ENCODE peak calls at places on chromosomes 2 and 18, in seven cellular contexts. M is skeletal muscle cell; X is stimulated activated CD8-positive, alpha-beta memory T cell treated with anti-CD3 and anti-CD28 coated beads, Interleukin-15, amount 100 ng/mL, for 48 hours; V is right atrium auricular region; C is H4; W is fibroblast of mammary gland; H is GM13977. D is an unnamed sample.

GRCh38 chr2:196927318-196928225 is 1.1 kb upstream of the PGAP1 start:
- DNase-seq in M (peak; percentile 80), X (peak; percentile 19), V (no peak), C (peak; percentile 35), W (peak; percentile 87), H (peak; percentile 40), D (no peak)

GRCh38 chr2:170930132-170931109 is 1.4 kb downstream of the GORASP2 start:
- DNase-seq in M (no peak), X (no peak), V (no peak), C (peak; percentile 31), W (peak; percentile 43), H (peak; percentile 77), D (peak; percentile 71)

GRCh38 chr2:145617906-145618305 is 1098.0 kb upstream of the ZEB2 start:
- DNase-seq in M (no peak), X (no peak), V (no peak), C (no peak), W (peak; percentile 65), H (no peak), D (no peak)

GRCh38 chr2:81675651-81676050 is 1371.1 kb upstream of the LRRTM1 start:
- DNase-seq in M (no peak), X (no peak), V (no peak), C (no peak), W (no peak), H (no peak), D (no peak)

GRCh38 chr2:40220177-40220925 is 231.5 kb downstream of the SLC8A1 start:
- DNase-seq in M (peak; percentile 61), X (no peak), V (no peak), C (no peak), W (peak; percentile 91), H (no peak), D (no peak)

GRCh38 chr2:20939786-20940480 is 103.9 kb downstream of the APOB start:
- DNase-seq in M (no peak), X (no peak), V (no peak), C (no peak), W (no peak), H (no peak), D (no peak)

GRCh38 chr2:119204525-119204924 is 19.1 kb upstream of the STEAP3 start:
- DNase-seq in M (no peak), X (no peak), V (no peak), C (no peak), W (no peak), H (no peak), D (no peak)

GRCh38 chr2:27020337-27020948 is 12.3 kb upstream of the TMEM214 start:
- DNase-seq in M (no peak), X (no peak), V (peak; percentile 62), C (no peak), W (peak; percentile 56), H (no peak), D (no peak)

GRCh38 chr18:3058328-3059191 is 45.6 kb upstream of the LPIN2 start:
- DNase-seq in M (no peak), X (no peak), V (peak; percentile 36), C (no peak), W (no peak), H (no peak), D (no peak)

GRCh38 chr18:48663931-48664847 is 125.4 kb downstream of the CTIF start:
- DNase-seq in M (no peak), X (peak; percentile 18), V (peak; percentile 75), C (no peak), W (peak; percentile 58), H (peak; percentile 74), D (peak; percentile 64)

GRCh38 chr2:174248998-174249592 is 763 bp upstream of the OLA1 start:
- DNase-seq in M (no peak), X (no peak), V (no peak), C (no peak), W (no peak), H (no peak), D (no peak)

GRCh38 chr2:203427061-203427460 is 98.9 kb downstream of the ABI2 start:
- DNase-seq in M (peak; percentile 67), X (no peak), V (no peak), C (no peak), W (peak; percentile 98), H (no peak), D (no peak)

GRCh38 chr18:73690222-73690621 is 457.4 kb downstream of the FBXO15 start:
- DNase-seq in M (no peak), X (no peak), V (no peak), C (no peak), W (no peak), H (no peak), D (no peak)

GRCh38 chr2:130864830-130865229 is 28.1 kb downstream of the ARHGEF4 start:
- DNase-seq in M (peak; percentile 72), X (no peak), V (peak; percentile 67), C (peak; percentile 91), W (peak; percentile 66), H (no peak), D (no peak)

GRCh38 chr18:12500986-12501385 is 93.3 kb downstream of the PRELID3A start:
- DNase-seq in M (no peak), X (no peak), V (no peak), C (no peak), W (no peak), H (no peak), D (no peak)

GRCh38 chr2:190088917-190089316 is 26.4 kb upstream of the MSTN start:
- DNase-seq in M (peak; percentile 17), X (peak; percentile 2), V (no peak), C (peak; percentile 48), W (peak; percentile 81), H (peak; percentile 39), D (peak; percentile 29)

GRCh38 chr2:88503771-88504170 is 51.3 kb upstream of the FOXI3 start:
- DNase-seq in M (no peak), X (no peak), V (no peak), C (no peak), W (no peak), H (no peak), D (no peak)

GRCh38 chr2:240297553-240298315 is 137.7 kb upstream of the GPC1 start:
- DNase-seq in M (no peak), X (no peak), V (peak; percentile 56), C (no peak), W (no peak), H (no peak), D (no peak)

GRCh38 chr2:195477248-195477995 is 179.6 kb upstream of the SLC39A10 start:
- DNase-seq in M (peak; percentile 52), X (no peak), V (no peak), C (peak; percentile 24), W (peak; percentile 81), H (no peak), D (no peak)

GRCh38 chr2:61263848-61264247 is 101.9 kb downstream of the C2orf74 start:
- DNase-seq in M (no peak), X (no peak), V (no peak), C (no peak), W (no peak), H (no peak), D (no peak)

GRCh38 chr18:11034816-11035215 is 114.6 kb downstream of the PIEZO2 start:
- DNase-seq in M (no peak), X (no peak), V (no peak), C (peak; percentile 52), W (peak; percentile 26), H (no peak), D (no peak)

GRCh38 chr18:44309185-44309584 is 371.5 kb upstream of the SETBP1 start:
- DNase-seq in M (peak; percentile 11), X (no peak), V (no peak), C (no peak), W (peak; percentile 62), H (no peak), D (no peak)

GRCh38 chr2:1676913-1677832 is 67.1 kb downstream of the PXDN start:
- DNase-seq in M (no peak), X (no peak), V (peak; percentile 47), C (no peak), W (no peak), H (no peak), D (no peak)

GRCh38 chr2:8851811-8852560 is 14.6 kb upstream of the KIDINS220 start:
- DNase-seq in M (no peak), X (no peak), V (no peak), C (no peak), W (peak; percentile 47), H (no peak), D (no peak)

GRCh38 chr2:227623225-227623624 is 5.9 kb downstream of the SCYGR4 start:
- DNase-seq in M (peak; percentile 11), X (no peak), V (no peak), C (no peak), W (peak; percentile 54), H (no peak), D (no peak)

GRCh38 chr2:63050916-63051794 is 525 bp downstream of the OTX1 start:
- DNase-seq in M (no peak), X (no peak), V (no peak), C (no peak), W (no peak), H (peak; percentile 54), D (no peak)

GRCh38 chr2:181306785-181307184 is 150.4 kb upstream of the ITGA4 start:
- DNase-seq in M (no peak), X (no peak), V (no peak), C (peak; percentile 13), W (no peak), H (no peak), D (no peak)

GRCh38 chr2:42169100-42169868 is at the start of gene EML4:
- DNase-seq in M (peak; percentile 71), X (peak; percentile 85), V (peak; percentile 91), C (peak; percentile 66), W (peak; percentile 86), H (peak; percentile 96), D (peak; percentile 91)

GRCh38 chr2:196316050-196316430 is 144.7 kb upstream of the STK17B start:
- DNase-seq in M (no peak), X (no peak), V (no peak), C (no peak), W (no peak), H (no peak), D (no peak)

GRCh38 chr2:49931243-49931642 is 776.9 kb upstream of the FSHR start:
- DNase-seq in M (no peak), X (no peak), V (no peak), C (no peak), W (no peak), H (no peak), D (no peak)

GRCh38 chr2:159010963-159011362 is 42.5 kb downstream of the TANC1 start:
- DNase-seq in M (no peak), X (no peak), V (no peak), C (no peak), W (peak; percentile 51), H (no peak), D (no peak)

GRCh38 chr18:9421788-9422329 is 53.5 kb upstream of the RALBP1 start:
- DNase-seq in M (no peak), X (no peak), V (no peak), C (no peak), W (no peak), H (no peak), D (no peak)

GRCh38 chr2:65353927-65354326 is 78.5 kb downstream of the SPRED2 start:
- DNase-seq in M (no peak), X (no peak), V (no peak), C (no peak), W (no peak), H (no peak), D (no peak)

GRCh38 chr2:213229814-213230213 is 54.5 kb upstream of the SPAG16 start:
- DNase-seq in M (peak; percentile 64), X (no peak), V (no peak), C (peak; percentile 62), W (peak; percentile 75), H (no peak), D (no peak)

D was measured in germinal center.